ENCODE peak calls at places on chromosomes 7 and 10, in nine cellular contexts. S is PC-9, F is mucosa of descending colon, J is mammary epithelial cell, L is IMR-90, Z is body of pancreas, G is PC-3, H is lung, I is kidney. A is an unnamed sample. For H3K9me3, the result is how much of the 10 kb centered on the place peaks cover.

GRCh38 chr10:53403688-53404087 is 631.1 kb upstream of the MBL2 start:
- DNase-seq in H (peak), L (peak), I (peak), Z (peak), F (peak), G (peak), J (no peak), S (no peak), A (no peak)

GRCh38 chr7:50502001-50502684 is 52.0 kb upstream of the FIGNL1 start:
- DNase-seq in Z (peak), J (peak), H (peak), S (peak), I (peak), G (peak), L (peak), F (no peak), A (no peak)

GRCh38 chr10:100970076-100970913 is 991 bp downstream of the SEMA4G start:
- DNase-seq in J (no peak), I (peak), H (no peak), F (peak), S (no peak), G (no peak), L (no peak), Z (peak), A (peak)

GRCh38 chr7:117163101-117163500 is 159.8 kb downstream of the WNT2 start:
- DNase-seq in I (no peak), H (no peak), J (no peak), F (no peak), L (peak), Z (no peak), G (peak), S (no peak), A (no peak)

GRCh38 chr7:88243345-88243909 is 23.6 kb upstream of the SRI start:
- DNase-seq in L (peak), Z (no peak), F (no peak), G (peak), I (no peak), S (peak), H (no peak), J (peak), A (peak)

GRCh38 chr7:124106575-124106974 is 73.7 kb upstream of the TMEM229A start:
- DNase-seq in S (no peak), L (no peak), F (no peak), J (no peak), H (no peak), I (no peak), Z (no peak), G (no peak), A (no peak)

GRCh38 chr7:151243411-151244155 is 4.9 kb downstream of the SMARCD3 start:
- DNase-seq in G (no peak), Z (no peak), J (no peak), H (no peak), L (no peak), F (peak), S (no peak), I (peak), A (no peak)

GRCh38 chr7:143434660-143435059 is 8.6 kb upstream of the TAS2R60 start:
- DNase-seq in H (peak), F (peak), G (peak), Z (no peak), I (no peak), J (peak), L (peak), S (no peak), A (no peak)

GRCh38 chr7:150502519-150502918 is 12.2 kb upstream of the GIMAP7 start:
- DNase-seq in F (no peak), L (no peak), S (no peak), J (no peak), Z (no peak), H (no peak), G (no peak), I (no peak), A (no peak)

GRCh38 chr7:95772298-95772770 is at the start of gene DYNC1I1:
- DNase-seq in Z (peak), H (peak), G (peak), I (peak), L (peak), J (peak), F (peak), S (peak), A (peak)

GRCh38 chr10:24176658-24177057 is 32.3 kb upstream of the KIAA1217 start:
- DNase-seq in I (peak), S (no peak), F (no peak), G (no peak), L (no peak), Z (no peak), H (no peak), J (no peak), A (no peak)

GRCh38 chr7:7585241-7585928 is 18.7 kb downstream of the MIOS start:
- DNase-seq in H (no peak), F (no peak), I (no peak), G (no peak), J (no peak), S (no peak), Z (no peak), L (no peak), A (no peak)

GRCh38 chr10:8066146-8066545 is 11.7 kb downstream of the GATA3 start:
- DNase-seq in I (no peak), F (no peak), S (no peak), L (no peak), H (no peak), J (no peak), G (no peak), Z (no peak), A (no peak)

GRCh38 chr10:30534465-30535144 is 94.9 kb downstream of the LYZL2 start:
- DNase-seq in G (peak), S (peak), F (peak), J (peak), H (peak), L (peak), I (no peak), Z (peak), A (peak)

GRCh38 chr7:46859963-46860475 is 721.9 kb downstream of the TNS3 start:
- DNase-seq in Z (no peak), I (no peak), F (no peak), G (peak), S (no peak), L (peak), H (no peak), J (peak), A (no peak)

GRCh38 chr10:14386202-14386593 is 55.5 kb upstream of the FRMD4A start:
- DNase-seq in F (no peak), I (no peak), J (peak), H (no peak), Z (no peak), G (peak), S (peak), L (peak), A (no peak)

GRCh38 chr7:154775681-154776080 is 227.2 kb downstream of the PAXIP1 start:
- DNase-seq in H (no peak), J (no peak), L (no peak), Z (no peak), I (no peak), G (no peak), F (no peak), S (no peak), A (no peak)

GRCh38 chr10:130749911-130750310 is 561.6 kb downstream of the TCERG1L start:
- DNase-seq in S (no peak), I (peak), L (no peak), H (no peak), Z (no peak), J (no peak), G (no peak), F (no peak), A (peak)

GRCh38 chr7:126213876-126214275 is 1038.9 kb downstream of the GRM8 start:
- DNase-seq in G (peak), I (no peak), H (no peak), Z (no peak), F (no peak), L (no peak), J (peak), S (no peak), A (no peak)

GRCh38 chr10:97731346-97732051 is 5.4 kb upstream of the ZFYVE27 start:
- DNase-seq in I (no peak), S (no peak), Z (peak), G (peak), H (peak), F (no peak), J (peak), L (peak), A (peak)

GRCh38 chr10:47288916-47289495 is 11.0 kb upstream of the GDF10 start:
- DNase-seq in G (no peak), L (no peak), J (no peak), F (no peak), I (no peak), Z (no peak), S (no peak), H (no peak), A (no peak)
- TF ChIP-seq CTCF in G (no peak), L (no peak), J (no peak), F (no peak), I (no peak), Z (no peak), S (no peak), H (no peak), A (no peak)

GRCh38 chr7:51647486-51647885 is 330.9 kb upstream of the COBL start:
- DNase-seq in J (no peak), I (no peak), Z (no peak), S (no peak), F (no peak), L (no peak), H (no peak), G (no peak), A (no peak)
- H3K4me3 ChIP-seq in J (no peak), I (no peak), Z (no peak), S (no peak), F (no peak), L (no peak), H (no peak), G (no peak), A (no peak)

DNA sequence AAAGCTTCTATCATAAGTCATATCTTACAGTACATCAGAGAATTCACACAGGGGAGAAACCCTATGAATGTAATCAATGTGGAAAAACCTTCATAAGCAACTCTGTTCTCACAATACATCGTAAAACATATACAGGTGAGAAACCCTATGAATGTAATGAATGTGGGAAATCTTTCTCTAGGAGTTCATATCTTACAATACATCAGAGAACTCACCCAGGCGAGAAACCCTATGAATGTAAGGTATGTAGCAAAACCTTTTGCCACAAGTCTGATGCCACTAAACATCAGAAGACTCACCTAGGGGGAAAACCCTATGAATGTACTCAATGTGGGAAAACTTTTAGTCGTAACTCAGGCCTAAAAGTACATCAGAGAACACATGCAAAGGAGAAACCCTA is 38.3 kb upstream of the ZNF248 start:
- DNase-seq in S (no peak), Z (no peak), G (no peak), F (no peak), I (no peak), L (no peak), H (no peak), J (no peak), A (no peak)
- H3K9me3 ChIP-seq in S (under half), Z (under half), G (under half), F (half or more), I (under half), L (under half), H (under half), J (under half), A (under half)

DNA sequence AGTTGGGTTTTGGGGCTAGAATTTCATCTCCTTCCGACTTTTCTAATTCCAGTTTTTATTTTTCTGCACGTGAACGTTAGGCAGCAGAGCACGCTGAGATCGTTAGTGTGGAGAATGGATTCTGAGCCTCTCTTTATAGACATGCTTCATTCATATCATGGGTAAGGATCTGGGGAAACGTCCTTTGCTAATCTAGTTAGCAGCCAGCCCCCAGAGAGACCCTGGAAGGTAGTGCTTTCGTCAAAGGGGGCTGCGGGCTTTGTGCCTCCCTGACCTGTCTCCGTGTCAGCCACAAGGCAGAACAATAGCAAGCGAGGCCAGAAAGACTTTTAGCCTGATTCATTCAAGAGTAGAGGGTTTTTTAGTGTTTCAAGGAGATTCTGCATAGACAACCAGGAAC is 196.3 kb upstream of the KLF6 start:
- DNase-seq in G (no peak), F (no peak), I (no peak), S (no peak), H (no peak), L (no peak), Z (no peak), J (no peak), A (no peak)
- TF ChIP-seq CTCF in G (no peak), F (no peak), I (no peak), S (no peak), H (no peak), L (no peak), Z (no peak), J (no peak), A (no peak)